ENCODE peak calls at places on chromosomes 13 and 19, in seven cellular contexts. N is dermis blood vessel endothelial cell; S is aorta; U is HFFc6; G is activated CD8-positive, alpha-beta T cell treated with anti-CD3 and anti-CD28 coated beads, Interleukin-2, amount 10 ng/mL, durations not matched to agents 7 days and 5 days; B is T-helper 2 cell; I is activated naive CD4-positive, alpha-beta T cell. O is an unnamed sample.

GRCh38 chr13:41802684-41803554 is 158.0 kb downstream of the VWA8 start:
- DNase-seq in N (no peak), S (no peak), U (peak; percentile 68), G (no peak), B (no peak), I (no peak), O (no peak)

GRCh38 chr13:79859756-79860155 is 378.8 kb downstream of the NDFIP2 start:
- DNase-seq in N (no peak), S (no peak), U (no peak), G (no peak), B (no peak), I (no peak), O (no peak)

GRCh38 chr13:90830782-90831181 is 516.7 kb upstream of the MIR17HG start:
- DNase-seq in N (no peak), S (no peak), U (no peak), G (no peak), B (no peak), I (no peak), O (no peak)

GRCh38 chr13:110894086-110894485 is 20.8 kb downstream of the ANKRD10 start:
- DNase-seq in N (no peak), S (no peak), U (no peak), G (no peak), B (no peak), I (no peak), O (no peak)

GRCh38 chr19:695350-695949 is at the start of gene PRSS57:
- DNase-seq in N (no peak), S (no peak), U (no peak), G (no peak), B (no peak), I (no peak), O (no peak)

GRCh38 chr13:36193151-36193855 is 21.1 kb downstream of the SOHLH2 start:
- DNase-seq in N (no peak), S (no peak), U (no peak), G (no peak), B (no peak), I (no peak), O (no peak)

GRCh38 chr19:4557186-4557970 is 2.1 kb downstream of the SEMA6B start:
- DNase-seq in N (peak; percentile 75), S (no peak), U (no peak), G (peak; percentile 37), B (peak; percentile 17), I (peak; percentile 15), O (no peak)

GRCh38 chr13:94351292-94352000 is 128.0 kb downstream of the DCT start:
- DNase-seq in N (no peak), S (no peak), U (peak; percentile 76), G (no peak), B (peak; percentile 53), I (no peak), O (no peak)

GRCh38 chr19:46718157-46718933 is 1.4 kb upstream of the PRKD2 start:
- DNase-seq in N (peak; percentile 49), S (peak; percentile 56), U (no peak), G (peak; percentile 83), B (peak; percentile 86), I (peak; percentile 44), O (peak; percentile 42)

GRCh38 chr13:30504081-30504480 is 38.3 kb upstream of the HMGB1 start:
- DNase-seq in N (no peak), S (no peak), U (no peak), G (no peak), B (peak; percentile 89), I (no peak), O (no peak)